ENCODE peak calls at places on chromosome 11, in four cellular contexts. One of them, this sample, is unnamed.

GRCh38 chr11:65580756-65581155 is 4.9 kb downstream of the EHBP1L1 start:
- DNase-seq in coronary artery: no peak
- DNase-seq in progenitor cell of endocrine pancreas: no peak
- DNase-seq in fibroblast of mammary gland: no peak
- DNase-seq in this sample: no peak

GRCh38 chr11:79430280-79430679 is 10.6 kb downstream of the TENM4 start:
- DNase-seq in coronary artery: no peak
- DNase-seq in progenitor cell of endocrine pancreas: no peak
- DNase-seq in fibroblast of mammary gland: no peak
- DNase-seq in this sample: no peak

GRCh38 chr11:11966826-11967668 is 41.4 kb downstream of the DKK3 start:
- DNase-seq in coronary artery: peak
- DNase-seq in progenitor cell of endocrine pancreas: peak
- DNase-seq in fibroblast of mammary gland: peak
- DNase-seq in this sample: peak

GRCh38 chr11:86606849-86607481 is 65.5 kb downstream of the ME3 start:
- DNase-seq in coronary artery: no peak
- DNase-seq in progenitor cell of endocrine pancreas: no peak
- DNase-seq in fibroblast of mammary gland: peak
- DNase-seq in this sample: no peak

GRCh38 chr11:44785856-44786606 is 59.3 kb downstream of the TSPAN18 start:
- DNase-seq in coronary artery: no peak
- DNase-seq in progenitor cell of endocrine pancreas: no peak
- DNase-seq in fibroblast of mammary gland: no peak
- DNase-seq in this sample: peak

GRCh38 chr11:18394928-18395734 is 768 bp downstream of the LDHA start:
- DNase-seq in coronary artery: peak
- DNase-seq in progenitor cell of endocrine pancreas: no peak
- DNase-seq in fibroblast of mammary gland: no peak
- DNase-seq in this sample: no peak

GRCh38 chr11:9953994-9954626 is 290.2 kb downstream of the SWAP70 start:
- DNase-seq in coronary artery: no peak
- DNase-seq in progenitor cell of endocrine pancreas: no peak
- DNase-seq in fibroblast of mammary gland: peak
- DNase-seq in this sample: no peak

GRCh38 chr11:115220881-115221280 is 283.3 kb downstream of the CADM1 start:
- DNase-seq in coronary artery: no peak
- DNase-seq in progenitor cell of endocrine pancreas: no peak
- DNase-seq in fibroblast of mammary gland: no peak
- DNase-seq in this sample: no peak

GRCh38 chr11:129273944-129274343 is 81.8 kb upstream of the ARHGAP32 start:
- DNase-seq in coronary artery: no peak
- DNase-seq in progenitor cell of endocrine pancreas: no peak
- DNase-seq in fibroblast of mammary gland: no peak
- DNase-seq in this sample: no peak

GRCh38 chr11:36818410-36818809 is 220.4 kb upstream of the RAG2 start:
- DNase-seq in coronary artery: no peak
- DNase-seq in progenitor cell of endocrine pancreas: no peak
- DNase-seq in fibroblast of mammary gland: no peak
- DNase-seq in this sample: peak

GRCh38 chr11:129814244-129814992 is 1.2 kb upstream of the TMEM45B start:
- DNase-seq in coronary artery: no peak
- DNase-seq in progenitor cell of endocrine pancreas: no peak
- DNase-seq in fibroblast of mammary gland: no peak
- DNase-seq in this sample: no peak

GRCh38 chr11:69950120-69950519 is 128.0 kb upstream of the ANO1 start:
- DNase-seq in coronary artery: no peak
- DNase-seq in progenitor cell of endocrine pancreas: no peak
- DNase-seq in fibroblast of mammary gland: peak
- DNase-seq in this sample: peak

GRCh38 chr11:69949327-69949726 is 128.8 kb upstream of the ANO1 start:
- DNase-seq in coronary artery: no peak
- DNase-seq in progenitor cell of endocrine pancreas: no peak
- DNase-seq in fibroblast of mammary gland: peak
- DNase-seq in this sample: peak

GRCh38 chr11:69947772-69948255 is 128.6 kb upstream of the FGF3 start:
- DNase-seq in coronary artery: no peak
- DNase-seq in progenitor cell of endocrine pancreas: no peak
- DNase-seq in fibroblast of mammary gland: no peak
- DNase-seq in this sample: no peak

GRCh38 chr11:69947059-69947771 is 128.0 kb upstream of the FGF3 start:
- DNase-seq in coronary artery: no peak
- DNase-seq in progenitor cell of endocrine pancreas: no peak
- DNase-seq in fibroblast of mammary gland: no peak
- DNase-seq in this sample: no peak

DNA sequence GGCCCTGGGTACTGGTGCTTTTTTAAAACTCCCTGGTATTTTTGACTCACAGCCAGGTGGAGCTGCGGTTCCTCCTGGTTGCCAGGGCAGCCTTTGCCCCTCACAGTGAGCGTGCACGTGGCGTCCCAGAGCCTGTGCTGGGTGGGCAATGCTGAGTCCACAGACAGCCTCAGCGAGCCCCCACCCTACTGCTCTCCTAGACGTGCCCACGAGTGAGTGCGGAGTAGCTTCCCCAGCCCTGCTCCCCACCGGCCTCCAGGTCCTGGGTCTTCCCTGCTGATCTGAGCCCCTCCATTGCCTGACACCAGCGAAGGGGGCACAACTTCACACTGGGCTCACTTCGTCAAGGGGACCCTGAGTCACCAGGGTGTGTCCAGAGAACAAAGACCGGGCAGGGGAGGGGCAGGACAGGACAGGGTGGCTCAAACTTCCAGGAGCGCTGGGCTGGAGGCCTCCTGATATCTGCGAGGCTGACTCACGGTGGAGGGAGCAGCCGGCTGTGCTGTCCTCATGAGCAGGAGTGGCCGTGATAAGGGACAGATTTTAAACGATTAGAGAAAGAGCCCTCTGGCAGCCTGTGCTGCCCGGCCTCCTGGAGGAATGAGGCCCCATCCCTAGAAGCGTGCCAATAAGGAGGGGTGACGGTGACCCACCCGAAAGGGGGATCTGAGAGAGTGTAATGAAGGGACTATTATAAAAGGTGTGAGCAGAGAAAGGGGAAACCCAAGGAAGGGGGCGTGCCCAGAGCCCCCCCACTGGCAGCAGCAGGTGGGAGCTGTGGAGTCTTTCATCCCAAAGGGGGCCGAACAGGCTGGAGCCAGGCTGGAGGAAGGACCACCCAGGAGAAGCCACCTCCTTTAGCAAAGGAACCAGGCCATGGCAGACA is 129.3 kb upstream of the FGF3 start:
- DNase-seq in coronary artery: no peak
- DNase-seq in progenitor cell of endocrine pancreas: no peak
- DNase-seq in fibroblast of mammary gland: no peak
- DNase-seq in this sample: peak
- TF ChIP-seq CTCF in coronary artery: no peak
- TF ChIP-seq CTCF in progenitor cell of endocrine pancreas: peak
- TF ChIP-seq CTCF in fibroblast of mammary gland: no peak
- TF ChIP-seq CTCF in this sample: no peak

GRCh38 chr11:76630600-76630999 is 39.9 kb downstream of the LRRC32 start:
- DNase-seq in coronary artery: no peak
- DNase-seq in progenitor cell of endocrine pancreas: no peak
- DNase-seq in fibroblast of mammary gland: no peak
- DNase-seq in this sample: no peak

GRCh38 chr11:76631566-76632308 is 38.8 kb downstream of the LRRC32 start:
- DNase-seq in coronary artery: no peak
- DNase-seq in progenitor cell of endocrine pancreas: no peak
- DNase-seq in fibroblast of mammary gland: no peak
- DNase-seq in this sample: no peak

GRCh38 chr11:76629133-76629852 is 41.3 kb downstream of the LRRC32 start:
- DNase-seq in coronary artery: no peak
- DNase-seq in progenitor cell of endocrine pancreas: no peak
- DNase-seq in fibroblast of mammary gland: peak
- DNase-seq in this sample: no peak

GRCh38 chr11:76628408-76628947 is 42.1 kb downstream of the LRRC32 start:
- DNase-seq in coronary artery: no peak
- DNase-seq in progenitor cell of endocrine pancreas: no peak
- DNase-seq in fibroblast of mammary gland: no peak
- DNase-seq in this sample: no peak

GRCh38 chr11:76629853-76630599 is 40.5 kb downstream of the LRRC32 start:
- DNase-seq in coronary artery: no peak
- DNase-seq in progenitor cell of endocrine pancreas: no peak
- DNase-seq in fibroblast of mammary gland: peak
- DNase-seq in this sample: no peak
- TF ChIP-seq CTCF in coronary artery: no peak
- TF ChIP-seq CTCF in progenitor cell of endocrine pancreas: no peak
- TF ChIP-seq CTCF in fibroblast of mammary gland: peak
- TF ChIP-seq CTCF in this sample: no peak

DNA sequence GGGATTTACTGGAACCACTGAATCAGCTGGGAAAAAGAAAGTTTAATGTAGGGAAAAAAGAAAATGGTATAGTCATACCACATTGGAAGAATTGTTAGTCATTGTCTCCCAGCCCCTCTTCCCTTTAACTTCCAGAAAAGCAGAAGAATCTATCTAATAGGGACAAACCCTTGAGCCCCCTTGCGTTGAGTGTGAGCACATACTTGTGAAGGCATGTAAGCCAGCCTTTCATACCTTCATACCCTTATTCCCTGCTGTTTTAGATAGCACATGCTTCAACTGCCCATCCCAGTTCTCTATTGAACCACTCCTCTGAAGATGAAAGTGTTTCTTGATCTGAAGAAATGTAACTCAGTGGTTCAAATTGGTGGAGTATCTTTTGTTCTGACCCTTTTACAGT is 6.6 kb downstream of the TREH start:
- DNase-seq in coronary artery: no peak
- DNase-seq in progenitor cell of endocrine pancreas: no peak
- DNase-seq in fibroblast of mammary gland: no peak
- DNase-seq in this sample: no peak
- TF ChIP-seq CTCF in coronary artery: no peak
- TF ChIP-seq CTCF in progenitor cell of endocrine pancreas: peak
- TF ChIP-seq CTCF in fibroblast of mammary gland: peak
- TF ChIP-seq CTCF in this sample: no peak

DNA sequence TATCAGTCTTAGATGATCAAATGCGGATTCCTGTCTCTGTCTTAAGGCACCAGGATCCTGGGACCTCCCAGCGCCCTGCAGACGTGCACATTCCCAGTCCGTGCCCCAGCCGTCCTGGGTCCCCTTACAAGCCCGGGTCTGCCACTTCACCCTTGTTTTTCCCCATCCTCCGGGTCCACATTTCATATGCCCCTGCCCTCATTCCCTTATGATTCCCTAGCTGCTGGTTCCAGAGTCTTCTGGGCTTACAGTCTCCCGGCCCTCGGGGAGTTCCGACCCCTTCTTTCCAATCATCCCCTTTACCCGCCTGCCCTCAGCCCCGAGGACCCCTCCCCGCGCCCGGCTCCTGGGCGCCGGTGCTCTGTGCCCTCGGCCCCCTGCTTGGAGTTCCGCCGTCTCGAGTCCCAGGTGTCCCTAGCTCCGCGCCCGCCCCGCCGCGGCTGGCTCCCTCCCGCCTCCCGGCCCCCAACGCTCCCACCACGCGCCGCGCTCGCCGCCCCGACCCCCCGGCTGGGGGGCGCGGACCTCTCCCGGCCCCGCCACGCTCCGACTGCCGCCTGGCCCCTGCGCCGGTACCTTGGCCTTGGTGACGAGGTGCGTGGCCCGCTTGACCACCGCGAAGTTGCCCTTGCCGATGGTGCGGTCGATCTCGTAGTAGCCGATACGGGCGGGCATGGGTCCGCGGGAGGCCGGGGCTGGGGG is 510 bp downstream of the SIK3 start:
- DNase-seq in coronary artery: peak
- DNase-seq in progenitor cell of endocrine pancreas: peak
- DNase-seq in fibroblast of mammary gland: no peak
- DNase-seq in this sample: peak
- TF ChIP-seq CTCF in coronary artery: no peak
- TF ChIP-seq CTCF in progenitor cell of endocrine pancreas: no peak
- TF ChIP-seq CTCF in fibroblast of mammary gland: no peak
- TF ChIP-seq CTCF in this sample: no peak

This sample was measured in Calu3.